ENCODE peak calls at places on chromosomes 12 and 14, in five cellular contexts. Z is IMR-90, V is prostate gland, P is breast epithelium, A is Peyer's patch. K is an unnamed sample. For H3K4me1, the result is how much of the 10 kb centered on the place peaks cover.

GRCh38 chr14:64718762-64719161 is 14.5 kb downstream of the PLEKHG3 start:
- DNase-seq in Z (no peak), V (no peak), P (no peak), A (peak), K (no peak)

GRCh38 chr14:73780896-73781295 is 66.7 kb upstream of the PNMA1 start:
- DNase-seq in Z (no peak), V (no peak), P (no peak), A (no peak), K (no peak)

GRCh38 chr14:102078344-102078743 is 8.5 kb downstream of the HSP90AA1 start:
- DNase-seq in Z (no peak), V (no peak), P (no peak), A (no peak), K (no peak)

GRCh38 chr14:24630872-24631477 is 3.0 kb downstream of the GZMB start:
- DNase-seq in Z (peak), V (peak), P (peak), A (no peak), K (peak)

GRCh38 chr14:103561381-103562134 is 899 bp downstream of the BAG5 start:
- DNase-seq in Z (peak), V (no peak), P (no peak), A (no peak), K (peak)

GRCh38 chr12:6532927-6533652 is 1.2 kb upstream of the GAPDH start:
- DNase-seq in Z (peak), V (peak), P (peak), A (peak), K (peak)

GRCh38 chr12:109944975-109945374 is 44.9 kb downstream of the TCHP start:
- DNase-seq in Z (peak), V (no peak), P (no peak), A (no peak), K (no peak)

GRCh38 chr14:32201196-32201815 is 539 bp upstream of the RNU6-7 start:
- DNase-seq in Z (peak), V (peak), P (peak), A (peak), K (peak)

GRCh38 chr12:56420411-56420810 is 28.8 kb downstream of the TIMELESS start:
- DNase-seq in Z (no peak), V (no peak), P (no peak), A (no peak), K (no peak)

GRCh38 chr14:32109676-32110075 is 32.6 kb downstream of the ARHGAP5 start:
- DNase-seq in Z (peak), V (no peak), P (no peak), A (no peak), K (no peak)

GRCh38 chr12:52010692-52011601 is 4.2 kb downstream of the TAMALIN start:
- DNase-seq in Z (no peak), V (no peak), P (no peak), A (no peak), K (no peak)

GRCh38 chr14:95218006-95218405 is 60.7 kb upstream of the DICER1 start:
- DNase-seq in Z (no peak), V (no peak), P (no peak), A (no peak), K (no peak)

GRCh38 chr12:40668095-40668494 is 24.1 kb upstream of the CNTN1 start:
- DNase-seq in Z (no peak), V (no peak), P (no peak), A (no peak), K (no peak)

GRCh38 chr12:64826234-64826633 is 1.8 kb downstream of the TBC1D30 start:
- DNase-seq in Z (peak), V (peak), P (no peak), A (peak), K (peak)

GRCh38 chr14:52182853-52183252 is 84.6 kb upstream of the PTGDR start:
- DNase-seq in Z (no peak), V (no peak), P (no peak), A (no peak), K (no peak)

GRCh38 chr14:100734031-100734990 is 7.6 kb downstream of the DLK1 start:
- DNase-seq in Z (no peak), V (no peak), P (no peak), A (peak), K (no peak)

GRCh38 chr14:68979722-68980552 is 835 bp upstream of the ACTN1 start:
- DNase-seq in Z (peak), V (peak), P (peak), A (peak), K (no peak)

GRCh38 chr12:116127858-116128257 is 149.6 kb downstream of the MED13L start:
- DNase-seq in Z (no peak), V (no peak), P (no peak), A (no peak), K (no peak)

GRCh38 chr14:102940729-102941362 is 18.4 kb downstream of the AMN start:
- DNase-seq in Z (no peak), V (no peak), P (no peak), A (no peak), K (no peak)

GRCh38 chr14:103522649-103523582 is at the start of gene CKB:
- DNase-seq in Z (peak), V (peak), P (no peak), A (no peak), K (no peak)

GRCh38 chr12:112419269-112420133 is 754 bp downstream of the PTPN11 start:
- DNase-seq in Z (peak), V (peak), P (peak), A (peak), K (peak)

GRCh38 chr12:12704593-12705230 is 8.7 kb upstream of the GPR19 start:
- DNase-seq in Z (peak), V (peak), P (peak), A (no peak), K (no peak)

GRCh38 chr12:25377475-25378179 is 126.9 kb upstream of the KRAS start:
- DNase-seq in Z (peak), V (no peak), P (no peak), A (no peak), K (no peak)

GRCh38 chr12:85951823-85952222 is 77.7 kb downstream of the NTS start:
- DNase-seq in Z (peak), V (no peak), P (no peak), A (no peak), K (no peak)

GRCh38 chr14:75282166-75282547 is 3.5 kb downstream of the FOS start:
- DNase-seq in Z (peak), V (no peak), P (no peak), A (no peak), K (no peak)

GRCh38 chr12:3120701-3121100 is 43.5 kb downstream of the TSPAN9 start:
- DNase-seq in Z (no peak), V (no peak), P (no peak), A (no peak), K (no peak)
- H3K4me1 ChIP-seq in Z (under half), V (under half), P (under half), A (under half), K (under half)

GRCh38 chr12:61362037-61362436 is 898.2 kb upstream of the USP15 start:
- DNase-seq in Z (no peak), V (no peak), P (no peak), A (no peak), K (no peak)

GRCh38 chr12:61355105-61355504 is 905.1 kb upstream of the USP15 start:
- DNase-seq in Z (no peak), V (no peak), P (no peak), A (no peak), K (no peak)

GRCh38 chr12:61357496-61357895 is 902.7 kb upstream of the USP15 start:
- DNase-seq in Z (no peak), V (no peak), P (no peak), A (no peak), K (no peak)

DNA sequence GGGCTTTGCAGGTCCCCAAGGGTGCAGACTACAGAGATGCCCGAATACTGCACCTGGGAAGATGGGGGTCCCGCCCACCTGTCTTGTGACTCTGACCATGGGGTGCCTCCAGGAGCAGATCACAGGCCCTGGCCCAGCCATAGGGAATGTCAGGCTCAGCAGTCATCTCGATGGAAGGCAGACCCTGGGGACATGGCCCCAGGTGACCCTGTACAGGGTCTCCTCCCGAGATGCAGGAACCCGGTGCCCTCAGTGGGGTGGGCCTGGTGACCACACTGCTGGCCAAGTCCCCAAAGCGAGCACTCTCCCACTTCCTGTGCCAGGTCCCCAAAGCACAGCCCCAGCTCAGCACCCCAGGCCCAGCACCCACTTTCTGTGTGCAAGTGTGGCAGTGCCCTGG is 903.7 kb upstream of the USP15 start:
- DNase-seq in Z (no peak), V (no peak), P (no peak), A (no peak), K (no peak)
- TF ChIP-seq CTCF in Z (no peak), V (no peak), P (no peak), A (no peak), K (no peak)

GRCh38 chr12:26790645-26790994 is 42.4 kb downstream of the ITPR2 start:
- DNase-seq in Z (no peak), V (no peak), P (no peak), A (no peak), K (no peak)
- H3K4me1 ChIP-seq in Z (under half), V (under half), P (under half), A (under half), K (under half)

DNA sequence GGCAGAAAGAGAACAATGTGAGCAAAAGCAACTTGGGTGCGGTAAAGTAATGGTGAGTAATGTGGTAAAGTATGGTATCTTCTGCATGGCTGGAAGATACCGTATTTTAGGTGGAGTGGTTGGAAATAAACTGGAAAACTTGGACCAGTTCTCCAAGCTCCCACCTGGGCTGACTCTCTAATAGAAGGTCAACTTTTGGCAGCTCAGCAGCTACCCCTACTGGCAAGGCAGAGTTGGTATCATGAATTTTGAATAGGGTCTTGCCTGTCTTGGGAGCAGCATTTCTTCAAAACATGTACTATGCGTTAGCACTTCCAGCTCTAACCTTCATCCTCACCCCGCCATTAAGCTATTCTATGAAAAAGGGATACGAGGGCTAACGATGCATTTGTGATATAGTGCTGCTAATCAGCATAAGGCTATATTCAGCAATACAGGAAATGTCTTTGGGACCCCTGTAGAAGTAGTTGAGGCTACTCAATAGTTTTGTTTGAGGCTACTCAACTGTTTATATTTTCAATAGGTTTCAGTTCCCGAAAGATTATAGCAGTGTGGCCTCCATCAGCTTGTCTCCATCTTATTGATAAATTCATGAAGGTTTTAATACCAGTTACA is 276.3 kb upstream of the FAR2 start:
- DNase-seq in Z (peak), V (no peak), P (no peak), A (no peak), K (peak)
- TF ChIP-seq CTCF in Z (peak), V (peak), P (peak), A (peak), K (peak)

DNA sequence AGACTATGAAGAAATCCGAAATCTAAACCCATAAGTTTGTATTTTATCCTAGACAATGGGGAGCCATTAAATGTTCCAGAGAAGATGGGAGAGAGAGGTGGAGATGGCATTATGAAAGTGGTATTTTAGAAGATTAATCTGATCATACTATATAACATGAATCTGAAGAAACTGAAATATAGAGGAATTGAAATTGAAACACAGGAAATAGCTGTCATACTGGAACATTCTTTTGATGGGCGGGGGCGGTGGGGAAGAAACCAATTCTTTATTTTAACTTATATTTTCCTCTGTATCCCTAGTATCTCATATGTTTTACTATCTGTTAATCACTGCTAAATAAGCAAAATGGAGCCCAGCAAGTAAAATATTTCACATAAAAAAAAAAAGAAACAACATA is 27.0 kb upstream of the FOXN3 start:
- DNase-seq in Z (no peak), V (no peak), P (no peak), A (no peak), K (no peak)
- H3K4me1 ChIP-seq in Z (under half), V (under half), P (under half), A (under half), K (under half)

GRCh38 chr12:81365284-81365683 is 287.4 kb downstream of the ACSS3 start:
- DNase-seq in Z (no peak), V (no peak), P (no peak), A (no peak), K (no peak)
- TF ChIP-seq CTCF in Z (no peak), V (no peak), P (no peak), A (no peak), K (no peak)

GRCh38 chr12:95481072-95481471 is 7.1 kb downstream of the METAP2 start:
- DNase-seq in Z (no peak), V (no peak), P (no peak), A (no peak), K (no peak)
- H3K4me1 ChIP-seq in Z (under half), V (under half), P (under half), A (under half), K (under half)

GRCh38 chr12:590206-590750 is 73.0 kb downstream of the NINJ2 start:
- DNase-seq in Z (no peak), V (no peak), P (no peak), A (peak), K (no peak)

GRCh38 chr12:591571-592505 is 71.4 kb downstream of the NINJ2 start:
- DNase-seq in Z (no peak), V (no peak), P (no peak), A (peak), K (no peak)

GRCh38 chr12:588658-589057 is 74.6 kb downstream of the NINJ2 start:
- DNase-seq in Z (no peak), V (no peak), P (no peak), A (no peak), K (no peak)

GRCh38 chr12:593396-593976 is 69.8 kb downstream of the NINJ2 start:
- DNase-seq in Z (no peak), V (no peak), P (no peak), A (peak), K (no peak)

DNA sequence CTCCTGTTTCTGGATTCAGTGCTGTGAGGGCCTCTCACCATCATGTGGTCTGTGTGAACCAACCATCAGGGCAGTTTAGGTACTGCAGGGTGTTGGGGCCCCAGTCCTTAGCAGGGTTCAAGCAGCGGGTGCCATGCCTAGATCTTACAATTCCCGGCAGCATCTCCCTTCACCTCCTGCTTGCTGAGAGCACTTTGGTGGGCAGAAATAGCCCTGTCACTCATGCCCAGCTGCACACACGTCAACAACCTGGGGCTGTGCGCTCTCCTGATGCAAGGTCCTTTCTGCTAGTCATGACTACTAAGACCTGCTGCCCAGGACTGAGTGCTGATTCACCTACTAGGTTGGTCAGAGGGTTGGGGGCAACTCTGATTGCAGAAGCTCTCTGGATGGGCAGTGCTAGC is 72.1 kb downstream of the NINJ2 start:
- DNase-seq in Z (no peak), V (no peak), P (no peak), A (peak), K (no peak)
- TF ChIP-seq CTCF in Z (no peak), V (no peak), P (no peak), A (no peak), K (no peak)

DNA sequence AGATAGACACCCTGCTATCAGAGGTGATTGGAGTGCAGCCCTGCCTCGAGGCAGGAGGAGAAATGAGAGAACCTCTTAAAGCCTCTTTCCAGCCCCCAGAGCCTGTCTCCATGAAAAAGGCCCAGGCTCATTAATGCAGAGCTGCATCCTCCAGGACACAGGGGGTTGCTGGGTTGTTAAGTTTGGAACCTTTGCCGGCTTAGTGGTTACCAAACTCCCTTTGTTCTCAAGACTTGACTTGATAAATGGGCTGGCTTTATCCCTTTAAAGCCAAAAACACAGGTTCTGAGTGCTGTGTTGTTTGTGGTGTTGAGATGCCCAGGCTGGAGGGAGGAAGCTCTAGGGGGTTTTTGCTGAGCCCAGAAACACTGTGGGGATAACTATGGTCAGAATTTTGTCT is 71.0 kb downstream of the DAD1 start:
- DNase-seq in Z (no peak), V (no peak), P (no peak), A (no peak), K (no peak)
- H3K4me1 ChIP-seq in Z (under half), V (under half), P (under half), A (under half), K (under half)

K was measured in lung.